ENCODE peak calls at places on chromosomes 16 and 17, in six cellular contexts. S is CD8-positive, alpha-beta T cell; B is transverse colon; E is tibial nerve; M is A549; W is PC-9. K is an unnamed sample.

GRCh38 chr16:50366126-50366525 is 2.7 kb downstream of the BRD7 start:
- DNase-seq in S (no peak), B (no peak), E (no peak), M (no peak), W (no peak), K (no peak)

GRCh38 chr17:38418693-38419507 is 9.4 kb upstream of the ARHGAP23 start:
- DNase-seq in S (no peak), B (no peak), E (no peak), M (no peak), W (no peak), K (no peak)

GRCh38 chr16:81863630-81864352 is 84.7 kb downstream of the PLCG2 start:
- DNase-seq in S (no peak), B (peak; percentile 50), E (no peak), M (no peak), W (no peak), K (no peak)

GRCh38 chr17:31510273-31511175 is 119.0 kb downstream of the RAB11FIP4 start:
- DNase-seq in S (no peak), B (no peak), E (no peak), M (no peak), W (no peak), K (no peak)

GRCh38 chr16:20868890-20869289 is 31.3 kb downstream of the DCUN1D3 start:
- DNase-seq in S (no peak), B (peak; percentile 88), E (peak; percentile 62), M (no peak), W (peak; percentile 53), K (peak; percentile 93)

GRCh38 chr16:74521691-74522090 is 85.2 kb downstream of the GLG1 start:
- DNase-seq in S (no peak), B (no peak), E (no peak), M (no peak), W (no peak), K (no peak)

GRCh38 chr16:84988328-84989080 is 22.8 kb downstream of the ZDHHC7 start:
- DNase-seq in S (no peak), B (no peak), E (no peak), M (no peak), W (no peak), K (peak; percentile 43)

GRCh38 chr16:72291531-72291981 is 119.6 kb upstream of the PMFBP1 start:
- DNase-seq in S (no peak), B (no peak), E (no peak), M (peak; percentile 53), W (peak; percentile 16), K (no peak)

GRCh38 chr16:22813946-22814325 is at the start of gene HS3ST2:
- DNase-seq in S (no peak), B (peak; percentile 20), E (no peak), M (no peak), W (no peak), K (peak; percentile 21)

GRCh38 chr17:77476006-77476405 is 335.2 kb downstream of the SEC14L1 start:
- DNase-seq in S (no peak), B (no peak), E (no peak), M (no peak), W (no peak), K (no peak)

GRCh38 chr17:49997773-49998703 is 3.0 kb upstream of the DLX3 start:
- DNase-seq in S (peak; percentile 78), B (peak; percentile 83), E (peak; percentile 24), M (peak; percentile 95), W (peak; percentile 80), K (peak; percentile 70)

GRCh38 chr17:41127371-41127770 is 3.4 kb upstream of the KRTAP4-12 start:
- DNase-seq in S (no peak), B (no peak), E (no peak), M (no peak), W (no peak), K (no peak)

GRCh38 chr17:44278006-44278405 is 10.1 kb upstream of the SLC4A1 start:
- DNase-seq in S (no peak), B (no peak), E (no peak), M (no peak), W (no peak), K (no peak)

GRCh38 chr17:79922161-79922569 is 82.9 kb upstream of the CBX4 start:
- DNase-seq in S (no peak), B (peak; percentile 63), E (no peak), M (no peak), W (no peak), K (no peak)

GRCh38 chr17:42428141-42428944 is 5.3 kb upstream of the CAVIN1 start:
- DNase-seq in S (peak; percentile 16), B (peak; percentile 57), E (no peak), M (peak; percentile 98), W (peak; percentile 67), K (no peak)

GRCh38 chr16:3674513-3675295 is 20.2 kb downstream of the DNASE1 start:
- DNase-seq in S (no peak), B (no peak), E (no peak), M (no peak), W (no peak), K (peak; percentile 42)

GRCh38 chr17:62933986-62934385 is 32.0 kb upstream of the TANC2 start:
- DNase-seq in S (no peak), B (no peak), E (no peak), M (no peak), W (no peak), K (no peak)

GRCh38 chr16:69321080-69321479 is 9.3 kb downstream of the PDF start:
- DNase-seq in S (no peak), B (no peak), E (no peak), M (no peak), W (no peak), K (no peak)

GRCh38 chr17:40903129-40903847 is 18.2 kb upstream of the KRT20 start:
- DNase-seq in S (no peak), B (peak; percentile 69), E (no peak), M (peak; percentile 94), W (no peak), K (no peak)

GRCh38 chr16:66366433-66367299 is at the start of gene CDH5:
- DNase-seq in S (no peak), B (peak; percentile 19), E (peak; percentile 44), M (no peak), W (no peak), K (peak; percentile 89)

GRCh38 chr17:62380253-62380652 is at the start of gene EFCAB3:
- DNase-seq in S (no peak), B (no peak), E (no peak), M (no peak), W (no peak), K (no peak)

GRCh38 chr17:17457680-17458079 is 19.1 kb upstream of the MED9 start:
- DNase-seq in S (no peak), B (peak; percentile 17), E (no peak), M (no peak), W (no peak), K (no peak)

GRCh38 chr17:17455173-17455572 is 21.6 kb upstream of the MED9 start:
- DNase-seq in S (no peak), B (no peak), E (no peak), M (no peak), W (no peak), K (no peak)

GRCh38 chr17:17456251-17456650 is 20.5 kb upstream of the MED9 start:
- DNase-seq in S (no peak), B (no peak), E (no peak), M (no peak), W (no peak), K (no peak)

GRCh38 chr17:17453088-17453487 is 23.7 kb upstream of the MED9 start:
- DNase-seq in S (no peak), B (no peak), E (no peak), M (no peak), W (no peak), K (no peak)

GRCh38 chr17:17454276-17454675 is 22.5 kb upstream of the MED9 start:
- DNase-seq in S (no peak), B (no peak), E (no peak), M (no peak), W (no peak), K (no peak)
- H3K4me1 ChIP-seq in S (no peaks in the 10 kb centered on the region), B (peaks cover 2% of the 10 kb centered on the region), E (no peaks in the 10 kb centered on the region), M (no peaks in the 10 kb centered on the region), W (no peaks in the 10 kb centered on the region), K (no peaks in the 10 kb centered on the region)

GRCh38 chr16:9709221-9709620 is 473.0 kb downstream of the GRIN2A start:
- DNase-seq in S (no peak), B (no peak), E (no peak), M (no peak), W (no peak), K (no peak)
- TF ChIP-seq CTCF in S (no peak), B (no peak), E (no peak), M (no peak), W (no peak), K (no peak)

DNA sequence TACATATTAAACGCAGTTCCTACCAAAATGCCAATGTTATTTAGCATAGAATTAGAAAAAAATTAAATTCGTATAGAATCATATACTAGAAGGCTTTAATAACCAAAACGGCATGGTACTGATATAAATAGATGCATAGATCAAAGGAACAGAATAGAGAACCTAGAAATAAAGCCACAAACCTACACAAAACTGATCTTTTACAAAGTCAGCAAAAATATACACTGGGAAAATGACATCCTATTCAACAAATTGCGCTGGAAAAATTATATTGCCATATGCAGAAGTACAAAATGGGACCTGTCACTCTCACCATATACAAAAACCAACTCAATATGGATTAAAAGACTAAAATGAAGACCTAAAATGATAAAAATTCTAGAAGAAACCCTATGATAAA is 1882.6 kb downstream of the TP53TG3F start:
- DNase-seq in S (no peak), B (no peak), E (no peak), M (no peak), W (no peak), K (no peak)
- H3K9me3 ChIP-seq in S (no peaks in the 10 kb centered on the region), B (peaks cover 7% of the 10 kb centered on the region), E (peaks cover 11% of the 10 kb centered on the region), M (peaks cover 2% of the 10 kb centered on the region), W (no peaks in the 10 kb centered on the region), K (peaks cover 5% of the 10 kb centered on the region)

DNA sequence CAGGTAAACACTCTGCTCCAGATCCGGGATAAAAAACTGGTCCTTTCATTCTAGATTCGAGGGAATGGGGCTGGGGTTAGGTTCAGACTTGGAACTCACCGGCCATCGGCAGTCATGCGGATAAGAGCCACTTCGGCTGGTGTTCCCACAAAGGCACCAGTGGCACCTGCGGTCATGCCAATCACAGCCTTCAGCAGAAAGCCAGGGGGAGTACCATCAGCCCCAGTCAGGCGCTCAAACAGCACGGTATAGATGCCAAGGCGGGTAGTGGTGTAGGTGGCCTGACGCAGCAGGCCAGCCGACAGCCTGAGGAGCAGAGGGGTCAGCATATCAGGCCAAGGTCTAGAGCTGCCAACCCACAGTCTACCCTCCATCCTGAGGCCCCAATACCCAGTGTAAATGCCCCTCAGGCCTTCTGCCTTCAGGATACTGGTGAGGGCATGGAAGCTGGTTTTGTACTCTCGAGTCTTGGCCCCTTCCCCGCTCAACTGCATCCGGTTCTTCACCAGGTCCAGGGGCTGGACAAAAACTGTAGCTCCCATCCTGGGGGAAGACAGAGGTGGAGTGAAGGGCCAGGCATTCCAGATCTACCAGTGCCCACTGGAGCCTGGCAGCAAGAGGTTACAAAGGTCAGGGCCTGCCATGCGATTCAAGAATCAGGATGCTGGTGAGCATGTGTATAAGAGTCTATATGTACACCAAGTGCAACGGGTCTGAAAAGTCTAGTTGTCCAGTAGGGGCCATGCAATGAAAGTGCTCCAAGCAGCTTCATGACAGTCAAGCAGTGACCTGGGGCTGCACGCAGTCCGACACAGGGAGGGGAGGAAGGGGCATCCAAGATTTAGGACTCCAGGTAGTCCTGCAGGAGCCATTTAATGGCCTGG is 934 bp downstream of the SLC25A11 start:
- DNase-seq in S (no peak), B (no peak), E (no peak), M (no peak), W (no peak), K (peak; percentile 58)
- H3K4me1 ChIP-seq in S (peaks cover 50% of the 10 kb centered on the region), B (peaks cover 31% of the 10 kb centered on the region), E (peaks cover 26% of the 10 kb centered on the region), M (peaks cover 38% of the 10 kb centered on the region), W (peaks cover 30% of the 10 kb centered on the region), K (peaks cover 46% of the 10 kb centered on the region)

DNA sequence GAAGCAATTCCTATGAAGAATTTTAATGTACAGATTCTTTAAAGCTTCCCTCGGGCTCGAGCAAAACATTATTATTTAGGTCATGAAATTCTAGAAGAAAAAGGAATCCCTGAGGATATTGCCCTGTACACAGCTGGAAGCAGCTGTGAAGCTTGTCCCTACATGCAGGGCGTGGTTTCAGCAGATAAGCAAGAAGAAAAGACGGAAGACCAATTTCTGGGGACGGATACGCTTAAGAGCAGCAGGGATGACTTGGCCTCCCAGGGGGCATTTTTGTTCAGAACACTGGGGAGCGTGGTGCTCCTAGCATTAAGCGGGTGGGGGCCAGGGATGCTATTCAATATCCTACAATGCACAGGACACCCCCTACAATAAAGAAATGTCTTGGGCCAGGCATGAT is 34.3 kb downstream of the LITAF start:
- DNase-seq in S (no peak), B (no peak), E (no peak), M (no peak), W (no peak), K (no peak)
- TF ChIP-seq CTCF in S (no peak), B (no peak), E (no peak), M (no peak), W (no peak), K (no peak)

K was measured in psoas muscle.